ENCODE peak calls at places on chromosomes 16 and 17, in nine cellular contexts. One of them, this sample, is unnamed.

GRCh38 chr17:74085434-74085833 is 118.0 kb upstream of the RPL38 start:
- DNase-seq in omental fat pad: no peak
- DNase-seq in T-cell: no peak
- DNase-seq in left ventricle myocardium superior: no peak
- DNase-seq in MM.1S: peak
- DNase-seq in DMS53: peak
- DNase-seq in amygdala: no peak
- DNase-seq in globus pallidus: no peak
- DNase-seq in Daoy: no peak
- DNase-seq in this sample: no peak

GRCh38 chr16:52193441-52193840 is 353.5 kb downstream of the TOX3 start:
- DNase-seq in omental fat pad: no peak
- DNase-seq in T-cell: no peak
- DNase-seq in left ventricle myocardium superior: no peak
- DNase-seq in MM.1S: no peak
- DNase-seq in DMS53: no peak
- DNase-seq in amygdala: no peak
- DNase-seq in globus pallidus: no peak
- DNase-seq in Daoy: no peak
- DNase-seq in this sample: no peak

GRCh38 chr17:46862949-46863348 is 11.6 kb downstream of the WNT9B start:
- DNase-seq in omental fat pad: no peak
- DNase-seq in T-cell: no peak
- DNase-seq in left ventricle myocardium superior: no peak
- DNase-seq in MM.1S: no peak
- DNase-seq in DMS53: no peak
- DNase-seq in amygdala: no peak
- DNase-seq in globus pallidus: no peak
- DNase-seq in Daoy: no peak
- DNase-seq in this sample: no peak

GRCh38 chr16:1366712-1367299 is 15.1 kb downstream of the GNPTG start:
- DNase-seq in omental fat pad: no peak
- DNase-seq in T-cell: no peak
- DNase-seq in left ventricle myocardium superior: peak
- DNase-seq in MM.1S: no peak
- DNase-seq in DMS53: peak
- DNase-seq in amygdala: no peak
- DNase-seq in globus pallidus: no peak
- DNase-seq in Daoy: no peak
- DNase-seq in this sample: no peak

GRCh38 chr17:48429638-48430586 is at the start of gene SKAP1:
- DNase-seq in omental fat pad: no peak
- DNase-seq in T-cell: peak
- DNase-seq in left ventricle myocardium superior: peak
- DNase-seq in MM.1S: peak
- DNase-seq in DMS53: peak
- DNase-seq in amygdala: no peak
- DNase-seq in globus pallidus: no peak
- DNase-seq in Daoy: no peak
- DNase-seq in this sample: no peak

GRCh38 chr17:42679492-42680330 is 1.9 kb downstream of the CCR10 start:
- DNase-seq in omental fat pad: no peak
- DNase-seq in T-cell: peak
- DNase-seq in left ventricle myocardium superior: peak
- DNase-seq in MM.1S: peak
- DNase-seq in DMS53: peak
- DNase-seq in amygdala: peak
- DNase-seq in globus pallidus: peak
- DNase-seq in Daoy: peak
- DNase-seq in this sample: peak

GRCh38 chr16:81626181-81626674 is 152.9 kb upstream of the PLCG2 start:
- DNase-seq in omental fat pad: no peak
- DNase-seq in T-cell: no peak
- DNase-seq in left ventricle myocardium superior: no peak
- DNase-seq in MM.1S: no peak
- DNase-seq in DMS53: no peak
- DNase-seq in amygdala: no peak
- DNase-seq in globus pallidus: no peak
- DNase-seq in Daoy: peak
- DNase-seq in this sample: no peak

GRCh38 chr16:88392111-88392510 is 9.4 kb downstream of the ZNF469 start:
- DNase-seq in omental fat pad: no peak
- DNase-seq in T-cell: no peak
- DNase-seq in left ventricle myocardium superior: no peak
- DNase-seq in MM.1S: no peak
- DNase-seq in DMS53: no peak
- DNase-seq in amygdala: no peak
- DNase-seq in globus pallidus: no peak
- DNase-seq in Daoy: no peak
- DNase-seq in this sample: no peak

GRCh38 chr17:59753522-59754467 is 46.3 kb downstream of the VMP1 start:
- DNase-seq in omental fat pad: no peak
- DNase-seq in T-cell: no peak
- DNase-seq in left ventricle myocardium superior: no peak
- DNase-seq in MM.1S: peak
- DNase-seq in DMS53: peak
- DNase-seq in amygdala: peak
- DNase-seq in globus pallidus: peak
- DNase-seq in Daoy: peak
- DNase-seq in this sample: peak

GRCh38 chr17:18955009-18955408 is 3.0 kb downstream of the SLC5A10 start:
- DNase-seq in omental fat pad: no peak
- DNase-seq in T-cell: no peak
- DNase-seq in left ventricle myocardium superior: no peak
- DNase-seq in MM.1S: no peak
- DNase-seq in DMS53: no peak
- DNase-seq in amygdala: no peak
- DNase-seq in globus pallidus: no peak
- DNase-seq in Daoy: no peak
- DNase-seq in this sample: no peak

GRCh38 chr16:50245417-50246298 is 20.7 kb upstream of the ADCY7 start:
- DNase-seq in omental fat pad: peak
- DNase-seq in T-cell: no peak
- DNase-seq in left ventricle myocardium superior: peak
- DNase-seq in MM.1S: peak
- DNase-seq in DMS53: peak
- DNase-seq in amygdala: no peak
- DNase-seq in globus pallidus: no peak
- DNase-seq in Daoy: peak
- DNase-seq in this sample: no peak

GRCh38 chr17:81031571-81032550 is 3.1 kb upstream of the BAIAP2 start:
- DNase-seq in omental fat pad: no peak
- DNase-seq in T-cell: no peak
- DNase-seq in left ventricle myocardium superior: peak
- DNase-seq in MM.1S: no peak
- DNase-seq in DMS53: no peak
- DNase-seq in amygdala: no peak
- DNase-seq in globus pallidus: no peak
- DNase-seq in Daoy: no peak
- DNase-seq in this sample: no peak

GRCh38 chr16:85145188-85145587 is 32.9 kb upstream of the CIBAR2 start:
- DNase-seq in omental fat pad: no peak
- DNase-seq in T-cell: no peak
- DNase-seq in left ventricle myocardium superior: no peak
- DNase-seq in MM.1S: no peak
- DNase-seq in DMS53: no peak
- DNase-seq in amygdala: no peak
- DNase-seq in globus pallidus: no peak
- DNase-seq in Daoy: no peak
- DNase-seq in this sample: no peak

GRCh38 chr16:83743241-83743640 is 64.5 kb upstream of the HSBP1 start:
- DNase-seq in omental fat pad: no peak
- DNase-seq in T-cell: no peak
- DNase-seq in left ventricle myocardium superior: no peak
- DNase-seq in MM.1S: no peak
- DNase-seq in DMS53: no peak
- DNase-seq in amygdala: no peak
- DNase-seq in globus pallidus: peak
- DNase-seq in Daoy: no peak
- DNase-seq in this sample: peak

GRCh38 chr17:82117139-82118090 is 19.4 kb upstream of the FASN start:
- DNase-seq in omental fat pad: no peak
- DNase-seq in T-cell: no peak
- DNase-seq in left ventricle myocardium superior: no peak
- DNase-seq in MM.1S: no peak
- DNase-seq in DMS53: no peak
- DNase-seq in amygdala: no peak
- DNase-seq in globus pallidus: no peak
- DNase-seq in Daoy: no peak
- DNase-seq in this sample: no peak

GRCh38 chr16:86761117-86761971 is 183.0 kb downstream of the FOXL1 start:
- DNase-seq in omental fat pad: peak
- DNase-seq in T-cell: peak
- DNase-seq in left ventricle myocardium superior: peak
- DNase-seq in MM.1S: peak
- DNase-seq in DMS53: peak
- DNase-seq in amygdala: no peak
- DNase-seq in globus pallidus: peak
- DNase-seq in Daoy: peak
- DNase-seq in this sample: no peak

GRCh38 chr17:28347261-28347891 is 10.0 kb downstream of the POLDIP2 start:
- DNase-seq in omental fat pad: no peak
- DNase-seq in T-cell: no peak
- DNase-seq in left ventricle myocardium superior: no peak
- DNase-seq in MM.1S: no peak
- DNase-seq in DMS53: no peak
- DNase-seq in amygdala: no peak
- DNase-seq in globus pallidus: no peak
- DNase-seq in Daoy: peak
- DNase-seq in this sample: no peak

GRCh38 chr16:2040450-2041105 is 7.1 kb downstream of the NTHL1 start:
- DNase-seq in omental fat pad: no peak
- DNase-seq in T-cell: no peak
- DNase-seq in left ventricle myocardium superior: peak
- DNase-seq in MM.1S: no peak
- DNase-seq in DMS53: peak
- DNase-seq in amygdala: no peak
- DNase-seq in globus pallidus: no peak
- DNase-seq in Daoy: no peak
- DNase-seq in this sample: no peak

GRCh38 chr16:89446136-89446974 is 44.0 kb downstream of the ANKRD11 start:
- DNase-seq in omental fat pad: no peak
- DNase-seq in T-cell: no peak
- DNase-seq in left ventricle myocardium superior: no peak
- DNase-seq in MM.1S: no peak
- DNase-seq in DMS53: no peak
- DNase-seq in amygdala: no peak
- DNase-seq in globus pallidus: no peak
- DNase-seq in Daoy: no peak
- DNase-seq in this sample: no peak

GRCh38 chr17:7849185-7850117 is 5.4 kb upstream of the TMEM88 start:
- DNase-seq in omental fat pad: no peak
- DNase-seq in T-cell: no peak
- DNase-seq in left ventricle myocardium superior: no peak
- DNase-seq in MM.1S: no peak
- DNase-seq in DMS53: no peak
- DNase-seq in amygdala: no peak
- DNase-seq in globus pallidus: no peak
- DNase-seq in Daoy: no peak
- DNase-seq in this sample: no peak

GRCh38 chr17:8226536-8227237 is 16.3 kb upstream of the AURKB start:
- DNase-seq in omental fat pad: no peak
- DNase-seq in T-cell: no peak
- DNase-seq in left ventricle myocardium superior: peak
- DNase-seq in MM.1S: no peak
- DNase-seq in DMS53: peak
- DNase-seq in amygdala: peak
- DNase-seq in globus pallidus: peak
- DNase-seq in Daoy: peak
- DNase-seq in this sample: peak

GRCh38 chr16:81567987-81568748 is 123.6 kb downstream of the CMIP start:
- DNase-seq in omental fat pad: no peak
- DNase-seq in T-cell: no peak
- DNase-seq in left ventricle myocardium superior: no peak
- DNase-seq in MM.1S: no peak
- DNase-seq in DMS53: no peak
- DNase-seq in amygdala: no peak
- DNase-seq in globus pallidus: no peak
- DNase-seq in Daoy: peak
- DNase-seq in this sample: no peak

GRCh38 chr17:36592316-36592710 is 634 bp downstream of the DHRS11 start:
- DNase-seq in omental fat pad: no peak
- DNase-seq in T-cell: no peak
- DNase-seq in left ventricle myocardium superior: no peak
- DNase-seq in MM.1S: no peak
- DNase-seq in DMS53: peak
- DNase-seq in amygdala: peak
- DNase-seq in globus pallidus: no peak
- DNase-seq in Daoy: peak
- DNase-seq in this sample: no peak

GRCh38 chr16:81553080-81553813 is 108.6 kb downstream of the CMIP start:
- DNase-seq in omental fat pad: no peak
- DNase-seq in T-cell: no peak
- DNase-seq in left ventricle myocardium superior: no peak
- DNase-seq in MM.1S: no peak
- DNase-seq in DMS53: no peak
- DNase-seq in amygdala: no peak
- DNase-seq in globus pallidus: no peak
- DNase-seq in Daoy: peak
- DNase-seq in this sample: no peak

GRCh38 chr16:85173077-85173980 is 61.1 kb upstream of the CIBAR2 start:
- DNase-seq in omental fat pad: no peak
- DNase-seq in T-cell: no peak
- DNase-seq in left ventricle myocardium superior: peak
- DNase-seq in MM.1S: no peak
- DNase-seq in DMS53: no peak
- DNase-seq in amygdala: no peak
- DNase-seq in globus pallidus: no peak
- DNase-seq in Daoy: peak
- DNase-seq in this sample: no peak

GRCh38 chr16:81787659-81788058 is 8.6 kb downstream of the PLCG2 start:
- DNase-seq in omental fat pad: no peak
- DNase-seq in T-cell: no peak
- DNase-seq in left ventricle myocardium superior: no peak
- DNase-seq in MM.1S: no peak
- DNase-seq in DMS53: no peak
- DNase-seq in amygdala: no peak
- DNase-seq in globus pallidus: no peak
- DNase-seq in Daoy: no peak
- DNase-seq in this sample: no peak

GRCh38 chr17:17351356-17351891 is 48.3 kb downstream of the NT5M start:
- DNase-seq in omental fat pad: no peak
- DNase-seq in T-cell: no peak
- DNase-seq in left ventricle myocardium superior: no peak
- DNase-seq in MM.1S: no peak
- DNase-seq in DMS53: no peak
- DNase-seq in amygdala: no peak
- DNase-seq in globus pallidus: no peak
- DNase-seq in Daoy: no peak
- DNase-seq in this sample: no peak

GRCh38 chr16:11342021-11342855 is 3.0 kb upstream of the RMI2 start:
- DNase-seq in omental fat pad: no peak
- DNase-seq in T-cell: no peak
- DNase-seq in left ventricle myocardium superior: no peak
- DNase-seq in MM.1S: no peak
- DNase-seq in DMS53: no peak
- DNase-seq in amygdala: no peak
- DNase-seq in globus pallidus: no peak
- DNase-seq in Daoy: no peak
- DNase-seq in this sample: no peak

GRCh38 chr16:89035013-89035697 is 58.1 kb upstream of the CBFA2T3 start:
- DNase-seq in omental fat pad: no peak
- DNase-seq in T-cell: no peak
- DNase-seq in left ventricle myocardium superior: no peak
- DNase-seq in MM.1S: no peak
- DNase-seq in DMS53: no peak
- DNase-seq in amygdala: no peak
- DNase-seq in globus pallidus: no peak
- DNase-seq in Daoy: no peak
- DNase-seq in this sample: no peak

GRCh38 chr17:17513626-17514025 is 17.4 kb upstream of the RASD1 start:
- DNase-seq in omental fat pad: no peak
- DNase-seq in T-cell: no peak
- DNase-seq in left ventricle myocardium superior: peak
- DNase-seq in MM.1S: no peak
- DNase-seq in DMS53: no peak
- DNase-seq in amygdala: no peak
- DNase-seq in globus pallidus: no peak
- DNase-seq in Daoy: no peak
- DNase-seq in this sample: no peak

GRCh38 chr16:88883117-88883895 is 16.8 kb upstream of the PABPN1L start:
- DNase-seq in omental fat pad: no peak
- DNase-seq in T-cell: no peak
- DNase-seq in left ventricle myocardium superior: no peak
- DNase-seq in MM.1S: no peak
- DNase-seq in DMS53: no peak
- DNase-seq in amygdala: no peak
- DNase-seq in globus pallidus: no peak
- DNase-seq in Daoy: peak
- DNase-seq in this sample: no peak

This sample was measured in pons.